ENCODE peak calls at places on chromosomes 12 and 14, in four cellular contexts. W is WTC11, L is GM13977, K is foreskin fibroblast. J is an unnamed sample.

GRCh38 chr12:122121341-122122192 is 43.0 kb downstream of the MLXIP start:
- DNase-seq in W (no peak), L (no peak), K (no peak), J (no peak)

GRCh38 chr12:130178291-130178690 is 16.0 kb downstream of the FZD10 start:
- DNase-seq in W (no peak), L (no peak), K (no peak), J (no peak)

GRCh38 chr12:31876568-31877424 is 82.4 kb upstream of the RESF1 start:
- DNase-seq in W (no peak), L (no peak), K (no peak), J (no peak)

GRCh38 chr12:101746661-101747060 is 7.4 kb upstream of the SYCP3 start:
- DNase-seq in W (no peak), L (no peak), K (no peak), J (no peak)

GRCh38 chr14:67994561-67994960 is 175.0 kb downstream of the RAD51B start:
- DNase-seq in W (no peak), L (no peak), K (no peak), J (no peak)

GRCh38 chr12:52400906-52401305 is 5.2 kb downstream of the KRT82 start:
- DNase-seq in W (no peak), L (no peak), K (no peak), J (no peak)

GRCh38 chr14:92352158-92352985 is 29.4 kb downstream of the SLC24A4 start:
- DNase-seq in W (peak), L (peak), K (no peak), J (peak)

GRCh38 chr12:15163001-15163400 is 58.2 kb downstream of the RERG start:
- DNase-seq in W (no peak), L (no peak), K (no peak), J (no peak)

GRCh38 chr14:45085004-45085403 is 1.1 kb downstream of the PRPF39 start:
- DNase-seq in W (no peak), L (no peak), K (no peak), J (no peak)

GRCh38 chr12:46430340-46430948 is 57.9 kb upstream of the SLC38A2 start:
- DNase-seq in W (no peak), L (peak), K (peak), J (peak)

GRCh38 chr14:61561144-61561543 is 134.2 kb upstream of the HIF1A start:
- DNase-seq in W (no peak), L (no peak), K (no peak), J (no peak)
- TF ChIP-seq CTCF in W (no peak), L (no peak), K (peak), J (no peak)

DNA sequence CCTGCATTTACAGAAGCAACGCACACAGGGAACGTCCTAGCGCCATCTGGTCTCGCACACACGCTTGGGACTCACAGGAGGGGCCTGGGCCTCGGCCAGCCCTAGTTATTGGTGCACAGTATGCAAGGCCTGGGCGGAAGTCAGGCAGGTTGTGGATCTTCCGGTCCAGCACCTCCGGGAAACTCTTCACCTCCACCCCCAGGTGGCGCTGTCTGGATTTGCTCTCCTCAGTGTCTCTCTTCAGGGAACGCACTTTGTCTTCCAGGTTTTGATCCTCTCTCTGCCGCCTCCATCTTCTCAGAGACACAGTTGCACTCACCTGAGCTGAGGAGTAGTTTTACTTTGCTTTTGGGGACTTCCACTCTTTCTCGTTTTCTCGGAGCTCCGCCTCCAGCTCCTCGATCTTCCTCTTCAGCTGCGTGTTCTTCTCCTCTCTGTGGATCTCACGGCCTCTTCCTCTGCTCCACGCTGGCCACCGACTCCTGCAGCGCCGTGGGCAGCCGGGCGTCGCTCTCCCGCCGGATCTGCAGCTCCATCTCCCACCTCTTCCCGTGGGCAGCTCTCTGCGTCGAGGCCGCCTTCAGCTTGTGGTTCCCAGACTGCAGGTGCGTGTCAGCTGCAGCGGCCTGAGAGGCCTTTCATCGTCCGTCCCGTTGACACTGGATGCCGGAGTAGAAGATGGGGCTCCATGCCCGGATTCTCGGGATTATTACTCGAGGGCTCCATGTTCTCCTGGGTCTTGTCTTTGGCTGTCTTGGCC is 933.8 kb downstream of the TMEM121 start:
- DNase-seq in W (peak), L (no peak), K (no peak), J (peak)
- TF ChIP-seq CTCF in W (no peak), L (no peak), K (no peak), J (no peak)

DNA sequence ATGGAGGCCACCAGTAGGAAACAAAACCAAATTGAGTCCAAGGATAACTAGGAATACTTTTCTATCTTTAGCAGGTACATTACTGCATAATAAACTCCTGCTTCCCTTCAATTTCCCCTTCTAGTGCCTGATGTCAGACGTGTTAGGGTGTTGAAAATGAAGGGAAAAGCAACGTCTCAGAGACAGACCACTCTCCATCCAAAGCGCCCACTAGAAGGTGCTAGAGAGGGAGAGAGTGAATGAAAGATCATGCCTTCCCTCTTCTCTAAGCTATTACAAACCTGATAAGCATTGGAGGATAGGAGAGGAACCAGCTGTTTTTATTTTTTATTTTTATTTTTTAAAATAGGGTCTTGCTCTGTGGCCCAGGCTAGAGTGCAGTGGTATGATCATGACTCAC is 64.1 kb downstream of the ZNF641 start:
- DNase-seq in W (peak), L (no peak), K (no peak), J (peak)
- TF ChIP-seq CTCF in W (no peak), L (peak), K (peak), J (peak)

GRCh38 chr12:125300249-125300648 is 235.0 kb downstream of the AACS start:
- DNase-seq in W (no peak), L (no peak), K (no peak), J (no peak)

GRCh38 chr12:125299840-125300239 is 234.6 kb downstream of the AACS start:
- DNase-seq in W (no peak), L (no peak), K (no peak), J (no peak)

GRCh38 chr12:125305221-125305620 is 240.0 kb downstream of the AACS start:
- DNase-seq in W (no peak), L (no peak), K (no peak), J (no peak)

GRCh38 chr12:125304029-125304428 is 238.8 kb downstream of the AACS start:
- DNase-seq in W (no peak), L (no peak), K (no peak), J (no peak)
- TF ChIP-seq CTCF in W (no peak), L (no peak), K (no peak), J (no peak)

GRCh38 chr14:70635971-70636595 is 5.6 kb upstream of the TTC9 start:
- DNase-seq in W (no peak), L (no peak), K (no peak), J (no peak)

GRCh38 chr14:70631948-70632347 is 9.8 kb upstream of the TTC9 start:
- DNase-seq in W (no peak), L (no peak), K (no peak), J (no peak)
- TF ChIP-seq CTCF in W (no peak), L (no peak), K (no peak), J (no peak)

DNA sequence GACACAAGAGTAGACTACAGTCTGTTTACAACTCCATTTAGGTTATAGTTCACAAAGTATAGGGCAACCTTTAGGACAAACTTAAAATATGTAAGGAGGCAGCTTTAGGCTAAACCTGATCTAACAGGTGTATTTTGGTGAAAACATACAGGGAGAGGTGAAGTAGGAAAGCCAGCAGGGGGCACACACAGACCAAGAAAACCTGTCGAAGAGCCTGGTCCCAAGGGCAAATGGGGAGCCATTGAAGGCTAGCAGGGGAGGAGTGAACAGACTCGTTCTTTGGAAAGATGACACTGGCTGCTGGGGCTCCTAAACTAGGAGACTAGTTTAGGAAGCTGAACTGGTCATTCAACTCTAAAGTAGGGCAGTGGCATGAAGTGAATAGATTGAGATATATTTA is 138.8 kb upstream of the WSCD2 start:
- DNase-seq in W (peak), L (peak), K (no peak), J (peak)
- TF ChIP-seq CTCF in W (peak), L (peak), K (no peak), J (peak)

GRCh38 chr12:132489602-132490239 is at the start of gene FBRSL1:
- DNase-seq in W (peak), L (peak), K (peak), J (peak)
- TF ChIP-seq CTCF in W (no peak), L (no peak), K (no peak), J (no peak)

DNA sequence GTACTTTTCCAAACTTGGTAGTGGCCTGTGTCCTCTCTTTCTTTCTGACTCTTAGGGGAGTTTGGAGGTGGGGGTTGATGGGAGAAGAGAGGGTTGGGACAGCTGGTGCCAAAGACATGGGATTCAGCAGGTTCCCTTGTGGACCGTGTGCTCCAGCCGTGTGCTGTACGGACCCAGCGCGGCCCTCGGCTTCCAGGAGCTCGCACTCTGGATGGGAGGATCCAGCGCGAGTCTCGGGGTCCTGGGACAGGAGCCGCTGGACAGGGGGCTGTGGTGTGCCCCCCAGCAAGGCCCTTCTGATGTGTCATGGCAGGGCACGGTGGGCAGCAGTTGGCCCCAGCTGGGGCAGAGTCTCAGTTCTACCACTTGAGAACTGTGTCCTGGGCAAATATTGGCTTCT is 45.0 kb upstream of the TSPAN9 start:
- DNase-seq in W (no peak), L (no peak), K (no peak), J (no peak)
- TF ChIP-seq CTCF in W (no peak), L (no peak), K (no peak), J (no peak)